ENCODE peak calls at places on chromosomes 2 and 18, in eight cellular contexts. V is NCI-H446 treated with DMSO at 0.1 percent for 48 hours; H is NCI-H510A treated with DMSO at 0.1 percent for 48 hours; G is activated T-cell treated with anti-CD3 and anti-CD28 coated beads, Interleukin-2, amount 50 U/mL, for 72 hours; K is foreskin fibroblast; W is AML-193; D is HCT116; J is stomach. U is an unnamed sample.

GRCh38 chr2:106841886-106842645 is 43.9 kb downstream of the ST6GAL2 start:
- DNase-seq in V (no peak), H (peak; percentile 79), G (no peak), K (no peak), W (no peak), D (no peak), J (no peak), U (no peak)

GRCh38 chr2:72946466-72946865 is 29.1 kb downstream of the EMX1 start:
- DNase-seq in V (no peak), H (no peak), G (no peak), K (no peak), W (no peak), D (no peak), J (no peak), U (no peak)

GRCh38 chr2:19349911-19350677 is 8.3 kb downstream of the OSR1 start:
- DNase-seq in V (no peak), H (no peak), G (peak; percentile 71), K (peak; percentile 34), W (no peak), D (peak; percentile 29), J (no peak), U (no peak)

GRCh38 chr18:49910986-49911385 is 97.7 kb upstream of the ACAA2 start:
- DNase-seq in V (no peak), H (no peak), G (no peak), K (no peak), W (no peak), D (no peak), J (no peak), U (no peak)

GRCh38 chr2:11836647-11837219 is 90.3 kb downstream of the LPIN1 start:
- DNase-seq in V (no peak), H (no peak), G (no peak), K (no peak), W (no peak), D (no peak), J (no peak), U (no peak)

GRCh38 chr18:21833619-21834300 is 93.2 kb downstream of the MIB1 start:
- DNase-seq in V (no peak), H (no peak), G (no peak), K (no peak), W (no peak), D (no peak), J (no peak), U (no peak)

GRCh38 chr2:45412754-45413379 is 198.2 kb downstream of the SRBD1 start:
- DNase-seq in V (no peak), H (peak; percentile 20), G (no peak), K (peak; percentile 23), W (no peak), D (no peak), J (no peak), U (peak; percentile 6)

GRCh38 chr2:218733615-218734021 is 23.0 kb downstream of the TTLL4 start:
- DNase-seq in V (no peak), H (no peak), G (peak; percentile 21), K (peak; percentile 74), W (peak; percentile 96), D (no peak), J (peak; percentile 34), U (peak; percentile 46)

GRCh38 chr2:20728114-20728758 is 61.3 kb downstream of the GDF7 start:
- DNase-seq in V (no peak), H (no peak), G (no peak), K (no peak), W (no peak), D (no peak), J (no peak), U (no peak)

GRCh38 chr2:112153179-112153490 is 14.9 kb downstream of the FBLN7 start:
- DNase-seq in V (no peak), H (no peak), G (no peak), K (peak; percentile 79), W (no peak), D (no peak), J (peak; percentile 24), U (no peak)

GRCh38 chr2:236692937-236693336 is 123.3 kb downstream of the ACKR3 start:
- DNase-seq in V (no peak), H (no peak), G (no peak), K (no peak), W (no peak), D (no peak), J (no peak), U (no peak)

GRCh38 chr18:65620076-65620696 is 130.6 kb upstream of the CDH7 start:
- DNase-seq in V (peak; percentile 72), H (no peak), G (no peak), K (no peak), W (no peak), D (no peak), J (no peak), U (no peak)

GRCh38 chr2:21676676-21677075 is 552.9 kb downstream of the TDRD15 start:
- DNase-seq in V (no peak), H (no peak), G (no peak), K (peak; percentile 1), W (no peak), D (no peak), J (no peak), U (no peak)

GRCh38 chr2:63792523-63792922 is 49.2 kb upstream of the UGP2 start:
- DNase-seq in V (no peak), H (no peak), G (no peak), K (peak; percentile 94), W (no peak), D (no peak), J (no peak), U (peak; percentile 45)

GRCh38 chr2:37561615-37562569 is 109.5 kb downstream of the CDC42EP3 start:
- DNase-seq in V (peak; percentile 83), H (no peak), G (peak; percentile 49), K (peak; percentile 91), W (no peak), D (peak; percentile 93), J (no peak), U (peak; percentile 52)

GRCh38 chr2:57049273-57049672 is 865.5 kb downstream of the CCDC85A start:
- DNase-seq in V (no peak), H (no peak), G (no peak), K (no peak), W (no peak), D (no peak), J (no peak), U (no peak)

GRCh38 chr2:168961450-168962229 is 60.5 kb downstream of the G6PC2 start:
- DNase-seq in V (peak; percentile 14), H (peak; percentile 65), G (peak; percentile 40), K (peak; percentile 76), W (peak; percentile 83), D (peak; percentile 79), J (no peak), U (peak; percentile 57)

GRCh38 chr2:7788736-7789135 is 871.5 kb downstream of the RNF144A start:
- DNase-seq in V (no peak), H (no peak), G (no peak), K (no peak), W (no peak), D (no peak), J (no peak), U (no peak)

GRCh38 chr2:65142515-65142914 is 12.6 kb upstream of the RAB1A start:
- DNase-seq in V (no peak), H (no peak), G (no peak), K (peak; percentile 31), W (peak; percentile 27), D (no peak), J (no peak), U (no peak)

GRCh38 chr18:47724186-47724975 is 206.1 kb downstream of the SMAD2 start:
- DNase-seq in V (no peak), H (no peak), G (no peak), K (no peak), W (no peak), D (no peak), J (no peak), U (no peak)

GRCh38 chr2:208406474-208407451 is at the start of gene PTH2R:
- DNase-seq in V (no peak), H (peak; percentile 55), G (peak; percentile 1), K (peak; percentile 28), W (no peak), D (no peak), J (no peak), U (peak; percentile 28)